ENCODE peak calls at places on chromosomes 11 and 22, in nine cellular contexts. X is body of pancreas, I is ovary, D is IMR-90, A is H1, Q is GM12891, E is K562, T is Peyer's patch, R is A549. O is an unnamed sample.

GRCh38 chr22:23204125-23204488 is 23.8 kb downstream of the BCR start:
- DNase-seq in T (no peak), A (no peak), X (no peak), R (no peak), E (no peak), D (no peak), I (no peak), Q (no peak), O (no peak)

GRCh38 chr11:88701816-88702215 is 364.0 kb downstream of the GRM5 start:
- DNase-seq in X (no peak), T (no peak), I (no peak), Q (no peak), D (no peak), E (no peak), R (no peak), A (no peak), O (no peak)

GRCh38 chr22:37095113-37095512 is 14.4 kb downstream of the TMPRSS6 start:
- DNase-seq in T (no peak), Q (no peak), X (no peak), E (no peak), R (no peak), D (no peak), A (no peak), I (no peak), O (no peak)

GRCh38 chr11:57432714-57433163 is 5.8 kb upstream of the SLC43A3 start:
- DNase-seq in Q (no peak), X (peak; percentile 56), R (no peak), A (no peak), D (peak; percentile 93), I (no peak), T (peak; percentile 58), E (peak; percentile 74), O (no peak)

GRCh38 chr11:36622431-36623136 is 24.5 kb upstream of the RAG2 start:
- DNase-seq in A (no peak), X (peak; percentile 16), I (no peak), Q (no peak), T (no peak), D (peak; percentile 36), R (peak; percentile 4), E (peak; percentile 23), O (no peak)

GRCh38 chr11:31702966-31703365 is 108.2 kb downstream of the PAX6 start:
- DNase-seq in D (peak; percentile 67), R (peak; percentile 3), T (no peak), E (no peak), X (no peak), I (no peak), Q (no peak), A (no peak), O (no peak)

GRCh38 chr11:120254788-120255518 is 15.0 kb downstream of the POU2F3 start:
- DNase-seq in T (no peak), R (no peak), D (no peak), Q (peak; percentile 43), A (peak; percentile 75), E (no peak), X (no peak), I (no peak), O (no peak)

GRCh38 chr11:28529540-28530410 is 421.6 kb downstream of the METTL15 start:
- DNase-seq in A (no peak), D (peak; percentile 82), E (peak; percentile 9), Q (no peak), X (no peak), T (no peak), R (no peak), I (no peak), O (no peak)

GRCh38 chr11:296976-297665 is 2.2 kb downstream of the IFITM5 start:
- DNase-seq in X (no peak), Q (no peak), D (no peak), I (no peak), T (peak; percentile 50), E (no peak), A (no peak), R (no peak), O (no peak)

GRCh38 chr11:33161120-33162005 is at the start of gene CSTF3:
- DNase-seq in A (peak; percentile 100), R (peak; percentile 92), T (peak; percentile 100), D (peak; percentile 98), X (peak; percentile 100), E (peak; percentile 95), Q (peak; percentile 74), I (peak; percentile 100), O (peak; percentile 100)
- TF ChIP-seq POLR2A in A (peak; percentile 96), R (peak; percentile 43), T (peak; percentile 63), D (peak; percentile 90), X (peak; percentile 90), E (peak; percentile 96), Q (peak; percentile 76), I (peak; percentile 71), O (peak; percentile 32)

GRCh38 chr11:118239509-118239908 is 12.7 kb downstream of the MPZL3 start:
- DNase-seq in X (no peak), R (no peak), T (no peak), I (no peak), D (no peak), Q (no peak), A (no peak), E (no peak), O (no peak)

GRCh38 chr11:118241191-118242098 is 10.7 kb downstream of the MPZL3 start:
- DNase-seq in I (no peak), E (peak; percentile 64), Q (no peak), X (peak; percentile 59), T (peak; percentile 76), D (no peak), A (no peak), R (no peak), O (no peak)

GRCh38 chr11:118236170-118236569 is 11.4 kb upstream of the JAML start:
- DNase-seq in E (no peak), R (no peak), Q (no peak), A (no peak), I (no peak), X (no peak), D (no peak), T (no peak), O (no peak)

GRCh38 chr11:118238397-118238796 is 13.6 kb upstream of the JAML start:
- DNase-seq in I (no peak), R (no peak), X (no peak), Q (no peak), E (no peak), D (no peak), A (no peak), T (no peak), O (no peak)

GRCh38 chr11:118238947-118239346 is 13.2 kb downstream of the MPZL3 start:
- DNase-seq in T (no peak), X (no peak), Q (no peak), E (no peak), I (no peak), R (no peak), A (no peak), D (no peak), O (no peak)
- TF ChIP-seq POLR2A in T (no peak), X (no peak), Q (no peak), E (no peak), I (no peak), R (no peak), A (no peak), D (no peak), O (no peak)

DNA sequence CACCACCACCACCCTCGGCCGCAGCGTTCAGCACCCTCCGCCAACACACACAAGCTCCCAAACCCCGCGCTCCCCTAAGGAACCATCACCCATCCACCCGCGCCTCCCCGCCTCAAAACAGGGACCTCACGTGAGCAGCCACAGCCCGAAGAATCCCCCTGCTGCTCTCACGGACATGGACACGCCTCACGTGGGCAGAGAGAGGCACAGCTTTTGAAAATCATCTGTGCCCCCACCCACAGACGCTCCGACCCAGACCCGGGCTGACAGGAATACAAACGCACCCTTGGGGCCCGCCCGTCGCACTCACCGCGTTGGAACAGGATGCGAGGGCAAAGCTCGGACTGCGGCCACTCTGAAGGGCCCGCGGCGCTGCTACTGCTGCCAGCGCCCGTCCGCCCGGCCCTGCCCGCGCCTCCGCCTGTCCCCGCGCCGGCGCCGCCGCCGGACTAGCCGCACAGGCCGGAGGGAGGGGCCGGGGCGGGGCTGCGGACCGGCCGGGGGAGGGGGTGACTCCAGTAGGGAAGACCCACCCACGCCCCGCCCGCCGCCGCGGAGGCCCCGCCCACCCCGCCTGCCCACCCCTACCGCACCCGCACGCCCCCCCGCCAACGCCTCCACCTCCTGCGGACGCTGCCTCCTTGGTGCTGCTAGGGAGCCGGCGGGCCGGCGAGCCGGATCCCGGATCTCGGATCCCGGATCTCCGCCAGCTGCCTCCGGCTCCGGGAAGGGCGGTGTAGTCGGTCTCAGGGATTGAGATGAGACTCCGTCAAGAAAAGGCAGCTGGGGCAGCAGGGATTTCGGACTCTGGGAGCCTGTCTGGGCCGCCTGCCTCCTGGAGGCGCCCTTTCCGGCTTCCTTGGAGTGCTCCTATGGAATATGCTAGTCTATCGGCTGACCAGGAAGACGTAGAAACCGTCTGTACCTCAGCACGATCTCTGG is at the start of gene TRIM3:
- DNase-seq in A (peak; percentile 88), T (peak; percentile 97), Q (peak; percentile 84), R (peak; percentile 90), D (peak; percentile 80), E (peak; percentile 99), X (peak; percentile 96), I (peak; percentile 96), O (peak; percentile 94)
- TF ChIP-seq POLR2A in A (peak; percentile 21), T (peak; percentile 78), Q (no peak), R (peak; percentile 46), D (peak; percentile 81), E (no peak), X (peak; percentile 80), I (peak; percentile 77), O (peak; percentile 41)

GRCh38 chr11:65584723-65585171 is 8.9 kb downstream of the EHBP1L1 start:
- DNase-seq in X (peak; percentile 42), A (peak; percentile 72), T (no peak), Q (no peak), R (no peak), I (no peak), D (no peak), E (no peak), O (no peak)
- TF ChIP-seq POLR2A in X (no peak), A (no peak), T (no peak), Q (no peak), R (no peak), I (no peak), D (no peak), E (no peak), O (no peak)

GRCh38 chr11:96256604-96257003 is 86.4 kb downstream of the MAML2 start:
- DNase-seq in X (no peak), D (no peak), I (no peak), E (no peak), Q (no peak), R (no peak), A (no peak), T (no peak), O (no peak)
- TF ChIP-seq POLR2A in X (no peak), D (no peak), I (no peak), E (no peak), Q (no peak), R (no peak), A (no peak), T (no peak), O (no peak)

O was measured in suprapubic skin.